ENCODE peak calls at places on chromosomes 4 and X, in nine cellular contexts. X, M, L, Z, H, V, W, U and K are unnamed samples.

GRCh38 chrX:71105638-71106037 is 902 bp downstream of the CXorf65 start:
- DNase-seq in X (no peak), M (no peak), L (no peak), Z (no peak), H (no peak), V (no peak), W (no peak), U (no peak), K (no peak)

GRCh38 chr4:82780398-82781231 is 18.0 kb downstream of the SCD5 start:
- DNase-seq in X (no peak), M (peak; percentile 90), L (no peak), Z (peak; percentile 26), H (peak; percentile 57), V (peak; percentile 78), W (peak; percentile 83), U (no peak), K (peak; percentile 56)

GRCh38 chr4:143399113-143399949 is 62.7 kb downstream of the GAB1 start:
- DNase-seq in X (no peak), M (no peak), L (no peak), Z (no peak), H (peak; percentile 39), V (no peak), W (peak; percentile 38), U (no peak), K (no peak)

GRCh38 chrX:7948483-7948882 is 21.3 kb upstream of the PNPLA4 start:
- DNase-seq in X (no peak), M (no peak), L (no peak), Z (no peak), H (no peak), V (no peak), W (no peak), U (no peak), K (no peak)

GRCh38 chr4:167100120-167100519 is 134.2 kb downstream of the SPOCK3 start:
- DNase-seq in X (no peak), M (no peak), L (no peak), Z (no peak), H (peak; percentile 1), V (no peak), W (peak; percentile 17), U (no peak), K (no peak)

GRCh38 chr4:101807351-101807750 is 16.8 kb downstream of the BANK1 start:
- DNase-seq in X (no peak), M (no peak), L (no peak), Z (no peak), H (no peak), V (no peak), W (no peak), U (no peak), K (no peak)

GRCh38 chr4:165203541-165204461 is 3.6 kb upstream of the KLHL2 start:
- DNase-seq in X (no peak), M (no peak), L (no peak), Z (no peak), H (no peak), V (no peak), W (no peak), U (no peak), K (no peak)

GRCh38 chr4:107183155-107183774 is 147.2 kb upstream of the DKK2 start:
- DNase-seq in X (no peak), M (no peak), L (peak; percentile 42), Z (peak; percentile 31), H (peak; percentile 67), V (no peak), W (peak; percentile 79), U (no peak), K (no peak)

GRCh38 chr4:175536852-175537453 is 275.1 kb downstream of the GPM6A start:
- DNase-seq in X (no peak), M (no peak), L (no peak), Z (no peak), H (peak; percentile 35), V (no peak), W (peak; percentile 63), U (no peak), K (no peak)

GRCh38 chr4:170008376-170008775 is 17.8 kb downstream of the MFAP3L start:
- DNase-seq in X (no peak), M (no peak), L (no peak), Z (no peak), H (no peak), V (no peak), W (no peak), U (no peak), K (no peak)

GRCh38 chr4:97593248-97593647 is 550.0 kb downstream of the STPG2 start:
- DNase-seq in X (no peak), M (no peak), L (no peak), Z (no peak), H (no peak), V (peak; percentile 26), W (no peak), U (no peak), K (peak; percentile 36)

GRCh38 chr4:73187325-73187724 is 71.3 kb downstream of the ANKRD17 start:
- DNase-seq in X (no peak), M (no peak), L (no peak), Z (no peak), H (no peak), V (no peak), W (peak; percentile 25), U (no peak), K (no peak)

GRCh38 chrX:43805579-43805978 is 76.7 kb downstream of the MAOB start:
- DNase-seq in X (no peak), M (no peak), L (no peak), Z (no peak), H (no peak), V (no peak), W (no peak), U (no peak), K (no peak)

GRCh38 chrX:108216405-108216804 is 124.8 kb downstream of the ATG4A start:
- DNase-seq in X (no peak), M (no peak), L (no peak), Z (no peak), H (no peak), V (no peak), W (peak; percentile 69), U (no peak), K (no peak)

GRCh38 chr4:4477391-4477790 is 64.5 kb downstream of the STX18 start:
- DNase-seq in X (peak; percentile 70), M (no peak), L (no peak), Z (no peak), H (no peak), V (no peak), W (peak; percentile 43), U (no peak), K (no peak)

GRCh38 chr4:118032691-118033090 is 1.6 kb upstream of the NDST3 start:
- DNase-seq in X (no peak), M (no peak), L (no peak), Z (peak; percentile 51), H (no peak), V (no peak), W (no peak), U (no peak), K (no peak)
- H3K27ac ChIP-seq in X (no peak overlapping the region), M (no peak overlapping the region), L (no peak overlapping the region), Z (no peak overlapping the region), H (no peak overlapping the region), V (no peak overlapping the region), W (no peak overlapping the region), U (no peak overlapping the region), K (no peak overlapping the region)

DNA sequence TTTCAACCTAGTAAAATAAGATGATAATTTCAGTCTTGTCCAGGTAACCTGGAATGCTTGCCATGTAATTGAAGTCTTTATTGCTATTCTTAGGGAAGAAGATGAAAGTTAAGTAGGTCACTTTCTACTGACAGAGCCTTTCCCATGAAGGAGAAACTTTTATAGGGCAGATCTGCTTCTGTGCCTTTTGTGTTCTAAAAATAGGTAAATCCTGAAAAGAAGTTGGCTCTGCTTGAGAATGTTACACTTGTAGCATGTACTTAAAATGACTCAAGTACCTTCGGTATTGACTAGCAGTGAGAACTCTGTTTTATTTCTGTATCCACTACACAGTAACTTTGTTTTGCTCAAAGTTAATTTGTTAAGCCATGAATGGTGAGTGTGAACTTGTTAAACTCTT is 52.8 kb downstream of the SEPTIN11 start:
- DNase-seq in X (no peak), M (no peak), L (no peak), Z (no peak), H (no peak), V (no peak), W (no peak), U (no peak), K (no peak)
- H3K27ac ChIP-seq in X (peak overlapping the region; percentile 87), M (no peak overlapping the region), L (no peak overlapping the region), Z (no peak overlapping the region), H (no peak overlapping the region), V (no peak overlapping the region), W (peak overlapping the region; percentile 52), U (no peak overlapping the region), K (no peak overlapping the region)

DNA sequence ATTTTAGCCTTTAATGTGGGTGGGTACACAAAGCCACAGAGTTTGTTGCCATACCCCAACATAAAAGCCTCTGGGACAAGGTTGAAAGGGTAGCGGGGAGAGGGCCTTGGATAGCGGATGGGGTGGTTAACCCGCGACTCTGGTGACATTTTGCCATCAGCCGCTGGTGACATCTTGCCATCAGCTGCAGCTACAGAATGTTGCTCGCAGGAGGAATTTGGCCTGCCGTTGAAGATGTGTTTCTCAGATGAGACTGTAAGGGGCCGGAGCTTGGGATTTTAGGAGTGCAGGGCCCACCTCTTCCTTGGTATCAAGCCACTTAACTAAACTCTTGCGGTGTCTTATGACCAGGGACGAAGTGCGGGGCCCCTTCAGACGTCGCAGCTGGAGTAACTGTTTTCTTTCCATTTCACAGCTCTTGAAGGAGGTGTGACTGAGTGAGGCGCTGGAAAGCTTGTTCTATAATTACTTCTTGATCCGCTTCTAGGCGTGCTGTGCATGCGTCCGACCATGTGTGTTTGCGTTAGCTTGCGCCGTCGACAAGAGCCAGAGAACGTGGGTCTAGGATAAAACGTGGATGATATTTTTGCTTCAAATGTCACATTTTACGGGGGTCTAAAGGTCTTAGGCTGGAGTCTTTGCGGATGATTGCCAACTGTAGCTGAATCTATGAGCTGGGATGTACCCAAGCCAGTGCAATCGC is 795 bp upstream of the RASL11B start:
- DNase-seq in X (no peak), M (no peak), L (no peak), Z (no peak), H (no peak), V (no peak), W (peak; percentile 15), U (no peak), K (no peak)
- H3K27ac ChIP-seq in X (no peak overlapping the region), M (no peak overlapping the region), L (no peak overlapping the region), Z (peak overlapping the region; percentile 47), H (no peak overlapping the region), V (peak overlapping the region; percentile 11), W (peak overlapping the region; percentile 89), U (no peak overlapping the region), K (no peak overlapping the region)

DNA sequence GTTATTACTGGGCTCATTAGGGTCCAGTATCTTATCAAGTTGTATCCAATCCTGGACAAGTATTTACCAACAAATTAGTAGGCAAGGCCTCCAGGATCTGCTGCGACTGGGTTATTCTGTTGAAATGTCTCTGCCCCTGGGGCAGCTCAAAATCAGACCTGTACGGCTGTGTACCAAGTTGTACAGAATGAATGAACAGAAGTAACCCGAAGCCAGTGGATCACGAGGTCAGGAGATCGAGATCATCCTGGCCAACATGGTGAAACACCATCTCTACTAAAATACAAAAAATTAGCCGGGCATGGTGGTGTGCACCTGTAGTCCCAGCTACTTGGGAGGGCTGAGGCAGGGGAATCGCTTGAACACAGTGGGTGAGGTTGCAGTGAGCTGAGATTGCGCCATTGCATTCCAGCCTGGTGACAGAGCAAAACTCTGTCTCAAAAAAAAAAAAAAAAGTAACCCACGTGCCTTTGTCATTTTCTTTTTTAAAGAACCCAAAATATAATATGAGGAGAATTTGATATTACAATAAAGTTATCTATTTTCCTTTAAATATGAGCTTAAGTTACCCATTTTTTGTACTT is 127.3 kb downstream of the CBR4 start:
- DNase-seq in X (peak; percentile 56), M (no peak), L (no peak), Z (no peak), H (peak; percentile 9), V (no peak), W (peak; percentile 67), U (no peak), K (peak; percentile 28)
- H3K27ac ChIP-seq in X (peak overlapping the region; percentile 67), M (no peak overlapping the region), L (no peak overlapping the region), Z (no peak overlapping the region), H (no peak overlapping the region), V (no peak overlapping the region), W (no peak overlapping the region), U (no peak overlapping the region), K (no peak overlapping the region)